ENCODE peak calls at places on chromosomes 7 and 10, in nine cellular contexts. Y is PC-3; A is H9; F is CD4-positive, alpha-beta T cell; U is fibroblast of lung; V is mesendoderm; J is dorsolateral prefrontal cortex; X is substantia nigra; W is transverse colon. N is an unnamed sample.

GRCh38 chr10:120266037-120266436 is 191.0 kb upstream of the PLPP4 start:
- DNase-seq in J (no peak), U (no peak), W (no peak), V (no peak), F (no peak), Y (no peak), X (no peak), A (no peak), N (no peak)

GRCh38 chr7:1659696-1660095 is 10.4 kb upstream of the ELFN1 start:
- DNase-seq in Y (peak), F (no peak), X (no peak), W (no peak), A (no peak), U (no peak), V (no peak), J (no peak), N (peak)

GRCh38 chr7:133585003-133585668 is 332.3 kb downstream of the EXOC4 start:
- DNase-seq in Y (no peak), W (no peak), F (no peak), X (no peak), V (no peak), U (no peak), A (no peak), J (no peak), N (no peak)

GRCh38 chr10:29681700-29682444 is 47.1 kb upstream of the SVIL start:
- DNase-seq in J (no peak), W (no peak), U (no peak), A (no peak), V (no peak), X (no peak), Y (no peak), F (peak), N (no peak)

GRCh38 chr7:24573554-24574338 is 494 bp downstream of the PALS2 start:
- DNase-seq in W (peak), F (peak), U (peak), J (no peak), A (peak), X (peak), V (peak), Y (peak), N (no peak)

GRCh38 chr10:2852574-2853323 is 214.6 kb upstream of the PFKP start:
- DNase-seq in V (no peak), X (no peak), U (no peak), A (no peak), W (no peak), J (no peak), F (no peak), Y (no peak), N (no peak)

GRCh38 chr10:80462986-80463741 is 9.1 kb downstream of the TSPAN14 start:
- DNase-seq in A (no peak), F (no peak), J (no peak), U (peak), X (no peak), Y (no peak), W (no peak), V (no peak), N (no peak)

GRCh38 chr10:58389024-58389423 is 3.8 kb downstream of the TFAM start:
- DNase-seq in A (no peak), V (no peak), U (no peak), Y (no peak), W (no peak), X (no peak), J (no peak), F (no peak), N (no peak)

GRCh38 chr10:119368991-119369869 is 161.9 kb downstream of the GRK5 start:
- DNase-seq in F (no peak), U (no peak), A (no peak), Y (no peak), V (no peak), W (peak), J (no peak), X (no peak), N (no peak)

GRCh38 chr7:75931676-75932075 is 16.7 kb downstream of the POR start:
- DNase-seq in Y (no peak), J (no peak), W (no peak), F (no peak), V (no peak), U (no peak), X (no peak), A (no peak), N (no peak)

GRCh38 chr7:155122831-155123230 is 52.7 kb downstream of the HTR5A start:
- DNase-seq in J (no peak), W (no peak), A (no peak), U (no peak), X (no peak), Y (no peak), F (no peak), V (peak), N (no peak)

GRCh38 chr10:35579116-35579515 is 26.0 kb upstream of the GJD4 start:
- DNase-seq in X (no peak), W (no peak), Y (no peak), F (no peak), A (no peak), V (no peak), J (no peak), U (no peak), N (no peak)

GRCh38 chr7:99919814-99920618 is 686 bp upstream of the TRIM4 start:
- DNase-seq in X (no peak), V (peak), W (no peak), F (no peak), A (no peak), Y (no peak), J (no peak), U (no peak), N (no peak)

GRCh38 chr7:6437251-6437650 is 10.5 kb downstream of the DAGLB start:
- DNase-seq in W (no peak), U (no peak), A (no peak), J (no peak), V (no peak), F (no peak), Y (peak), X (no peak), N (no peak)

GRCh38 chr7:159038066-159038465 is 106.6 kb downstream of the VIPR2 start:
- DNase-seq in U (no peak), J (no peak), W (no peak), V (no peak), X (no peak), Y (no peak), A (peak), F (no peak), N (no peak)

GRCh38 chr7:130256716-130257115 is 9.9 kb upstream of the CPA2 start:
- DNase-seq in X (no peak), V (no peak), U (no peak), Y (no peak), W (no peak), A (peak), F (no peak), J (no peak), N (no peak)

GRCh38 chr10:77582710-77583115 is 54.9 kb downstream of the KCNMA1 start:
- DNase-seq in U (peak), X (no peak), W (no peak), V (peak), F (no peak), J (no peak), A (no peak), Y (peak), N (peak)

GRCh38 chr7:81990395-81990794 is 220.5 kb upstream of the HGF start:
- DNase-seq in V (no peak), W (no peak), X (no peak), F (no peak), Y (no peak), J (no peak), A (no peak), U (peak), N (no peak)

GRCh38 chr7:34675749-34676374 is 17.8 kb downstream of the NPSR1 start:
- DNase-seq in W (no peak), A (peak), U (peak), J (no peak), X (peak), Y (peak), V (peak), F (no peak), N (no peak)

GRCh38 chr10:11178606-11179221 is 161.0 kb downstream of the CELF2 start:
- DNase-seq in V (peak), J (no peak), W (peak), A (no peak), U (peak), F (peak), Y (no peak), X (no peak), N (no peak)

GRCh38 chr10:76973091-76973514 is 664.5 kb downstream of the KCNMA1 start:
- DNase-seq in V (no peak), X (no peak), F (no peak), A (no peak), J (no peak), W (no peak), U (no peak), Y (no peak), N (no peak)

GRCh38 chr10:35555962-35556930 is 48.9 kb upstream of the GJD4 start:
- DNase-seq in J (no peak), U (no peak), F (no peak), V (no peak), X (no peak), W (no peak), A (no peak), Y (peak), N (no peak)

GRCh38 chr10:21604651-21605050 is 70.6 kb downstream of the MLLT10 start:
- DNase-seq in J (no peak), F (no peak), V (no peak), Y (no peak), U (no peak), W (no peak), X (no peak), A (no peak), N (no peak)

GRCh38 chr10:124155781-124156401 is 62.5 kb upstream of the CHST15 start:
- DNase-seq in U (peak), W (no peak), F (peak), V (no peak), J (no peak), Y (peak), A (no peak), X (no peak), N (no peak)

GRCh38 chr7:132548489-132549078 is 27.7 kb downstream of the PLXNA4 start:
- DNase-seq in F (no peak), J (no peak), W (no peak), Y (peak), A (no peak), V (no peak), U (peak), X (no peak), N (peak)

GRCh38 chr7:88183051-88183450 is 36.8 kb downstream of the SRI start:
- DNase-seq in Y (peak), F (no peak), J (no peak), X (no peak), A (no peak), W (no peak), U (no peak), V (no peak), N (peak)

GRCh38 chr7:84847790-84848189 is 339.1 kb downstream of the SEMA3D start:
- DNase-seq in Y (no peak), X (no peak), W (no peak), F (no peak), V (no peak), J (no peak), A (no peak), U (no peak), N (no peak)

GRCh38 chr7:158415316-158415715 is 172.3 kb downstream of the PTPRN2 start:
- DNase-seq in A (no peak), V (no peak), U (no peak), Y (no peak), X (no peak), J (peak), W (no peak), F (no peak), N (no peak)

GRCh38 chr7:85186083-85186520 is 754 bp downstream of the SEMA3D start:
- DNase-seq in U (peak), J (no peak), F (no peak), V (peak), X (peak), Y (peak), A (peak), W (peak), N (no peak)

GRCh38 chr7:20651960-20652544 is 36.6 kb downstream of the ABCB5 start:
- DNase-seq in F (no peak), X (no peak), V (no peak), U (peak), A (no peak), Y (peak), J (no peak), W (no peak), N (no peak)

GRCh38 chr10:17238445-17239275 is 10.6 kb downstream of the VIM start:
- DNase-seq in Y (no peak), U (peak), V (peak), A (no peak), F (no peak), J (no peak), W (no peak), X (no peak), N (no peak)

GRCh38 chr7:123682690-123683089 is 27.0 kb downstream of the LMOD2 start:
- DNase-seq in J (no peak), F (no peak), V (peak), Y (peak), X (no peak), A (no peak), W (no peak), U (peak), N (no peak)

GRCh38 chr10:14822879-14823755 is 14.7 kb downstream of the CDNF start:
- DNase-seq in F (peak), X (peak), J (peak), Y (peak), A (no peak), W (peak), V (peak), U (peak), N (no peak)

GRCh38 chr7:73701357-73701995 is 18.0 kb downstream of the STX1A start:
- DNase-seq in Y (peak), X (peak), F (no peak), V (peak), U (peak), W (peak), J (no peak), A (peak), N (no peak)

GRCh38 chr7:91771394-91771793 is 109.1 kb downstream of the MTERF1 start:
- DNase-seq in V (no peak), Y (no peak), U (peak), W (no peak), J (no peak), X (no peak), A (no peak), F (no peak), N (peak)
- H3K27ac ChIP-seq in V (no peak), Y (no peak), U (no peak), W (no peak), J (no peak), X (no peak), A (no peak), F (no peak), N (peak)

GRCh38 chr7:118214833-118215182 is 9.7 kb upstream of the ANKRD7 start:
- DNase-seq in V (no peak), Y (no peak), F (no peak), U (no peak), X (no peak), A (no peak), W (no peak), J (no peak), N (no peak)
- H3K27ac ChIP-seq in V (no peak), Y (no peak), F (no peak), U (no peak), X (no peak), A (no peak), W (peak), J (peak), N (no peak)

GRCh38 chr10:43645866-43646265 is 2.8 kb downstream of the ZNF32 start:
- DNase-seq in V (no peak), W (no peak), U (no peak), J (no peak), X (no peak), F (no peak), A (no peak), Y (no peak), N (no peak)

GRCh38 chr10:43647576-43647975 is 1.1 kb downstream of the ZNF32 start:
- DNase-seq in U (no peak), V (no peak), W (no peak), Y (no peak), A (no peak), J (no peak), X (no peak), F (no peak), N (no peak)

GRCh38 chr10:43649149-43649523 is 455 bp upstream of the ZNF32 start:
- DNase-seq in Y (no peak), V (no peak), X (no peak), U (no peak), J (no peak), A (no peak), F (no peak), W (no peak), N (no peak)

GRCh38 chr10:43648392-43649148 is at the start of gene ZNF32:
- DNase-seq in A (peak), V (peak), J (peak), W (peak), U (peak), Y (peak), F (peak), X (peak), N (no peak)

GRCh38 chr10:43648083-43648391 is 644 bp downstream of the ZNF32 start:
- DNase-seq in Y (no peak), J (no peak), F (no peak), A (no peak), W (no peak), U (peak), X (no peak), V (no peak), N (no peak)
- H3K27ac ChIP-seq in Y (no peak), J (peak), F (peak), A (no peak), W (peak), U (peak), X (peak), V (no peak), N (no peak)

GRCh38 chr7:37083311-37084096 is 359.2 kb upstream of the AOAH start:
- DNase-seq in Y (no peak), A (no peak), J (no peak), V (no peak), U (peak), X (no peak), W (no peak), F (no peak), N (no peak)
- H3K27ac ChIP-seq in Y (no peak), A (no peak), J (peak), V (no peak), U (peak), X (no peak), W (peak), F (no peak), N (no peak)

DNA sequence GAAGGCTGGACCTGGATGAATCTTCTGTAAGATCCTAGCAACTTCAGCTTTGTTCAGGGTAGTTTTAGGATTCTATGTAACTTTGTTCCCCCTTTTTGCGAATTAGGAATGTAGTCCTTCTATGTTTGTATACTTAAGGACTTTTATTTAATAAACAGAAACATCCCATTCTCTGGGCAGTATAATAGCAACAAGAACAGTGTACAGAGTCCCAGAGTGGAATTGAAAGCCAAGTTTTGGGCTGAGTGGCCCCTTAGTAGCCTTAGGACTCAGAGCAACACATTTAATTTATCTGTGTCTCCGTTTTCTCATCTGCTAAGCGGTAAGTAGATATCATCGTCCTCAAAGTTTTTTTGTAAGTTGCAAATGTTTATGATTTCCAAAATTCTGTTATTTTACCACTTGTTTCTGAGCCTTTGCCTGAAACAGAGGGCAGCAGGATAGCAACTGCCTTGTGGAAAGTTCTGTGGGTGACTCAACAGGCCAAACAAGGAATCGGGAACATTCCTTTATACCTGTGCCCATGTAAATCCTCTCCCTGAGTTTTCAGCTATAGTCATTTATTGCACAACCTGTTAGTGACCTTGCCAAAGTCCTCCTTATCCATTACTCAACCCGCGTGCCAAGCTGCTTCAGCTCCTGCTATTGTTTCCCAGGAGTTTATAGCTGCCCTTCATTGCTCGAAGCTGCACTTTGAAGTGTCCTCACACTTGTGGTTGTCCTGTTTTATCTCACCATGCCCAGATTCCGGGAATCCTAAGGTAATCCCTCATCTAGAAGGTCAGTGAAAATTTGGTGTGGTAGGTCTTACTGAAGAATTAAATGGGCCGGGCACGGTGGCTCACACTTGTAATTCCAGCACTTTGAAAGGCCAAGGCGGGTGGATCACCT is 199.1 kb upstream of the AHR start:
- DNase-seq in X (no peak), V (peak), F (no peak), W (peak), J (no peak), Y (peak), A (no peak), U (peak), N (peak)
- H3K27ac ChIP-seq in X (no peak), V (no peak), F (no peak), W (peak), J (no peak), Y (peak), A (no peak), U (no peak), N (peak)

DNA sequence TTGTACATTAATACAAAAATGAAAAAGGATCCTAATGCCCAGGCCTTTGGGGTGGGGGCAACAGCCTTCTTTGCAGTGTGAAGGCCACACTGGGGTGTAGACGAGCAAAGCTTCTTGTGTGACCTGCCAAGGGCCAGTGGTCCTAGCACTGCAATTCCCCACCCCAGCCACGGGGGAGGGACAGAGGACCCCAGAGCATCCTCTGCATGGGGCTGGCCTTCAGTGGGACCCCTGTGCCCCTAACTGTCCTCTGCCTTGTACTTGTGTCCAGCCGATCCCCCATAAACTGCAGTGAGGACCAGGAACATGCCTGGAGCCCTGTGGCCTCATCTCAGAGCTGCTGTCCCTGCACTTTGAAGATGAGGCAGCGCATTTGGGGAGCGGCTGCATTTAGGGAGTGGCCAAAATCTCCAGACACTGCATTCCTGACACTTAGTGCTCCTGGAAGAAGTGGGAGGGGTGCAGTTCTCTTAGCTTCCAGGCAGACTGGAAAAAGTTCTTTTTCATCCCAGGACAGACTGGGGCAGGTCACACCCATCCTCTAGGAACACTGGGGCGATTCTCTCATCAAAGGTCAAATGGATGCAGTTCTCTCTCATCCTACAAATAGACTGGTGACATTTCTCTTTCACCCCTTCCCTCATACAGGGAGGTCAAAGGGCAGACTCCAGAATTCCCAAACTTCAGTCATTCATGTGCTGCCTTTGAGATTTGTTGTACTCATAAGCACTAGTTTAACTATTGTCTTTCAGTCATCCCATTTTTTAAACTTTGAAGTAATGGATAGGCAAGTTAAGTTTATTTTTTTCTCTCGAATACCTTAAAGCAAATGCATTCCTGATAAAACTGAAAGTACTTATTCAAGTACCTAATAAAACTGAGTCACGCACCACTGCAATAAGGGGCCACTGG is 922 bp upstream of the MYO1G start:
- DNase-seq in W (no peak), Y (no peak), U (peak), V (peak), A (no peak), F (no peak), X (no peak), J (no peak), N (no peak)
- H3K27ac ChIP-seq in W (peak), Y (no peak), U (peak), V (no peak), A (no peak), F (peak), X (no peak), J (peak), N (peak)

GRCh38 chr7:44488955-44489354 is 1.5 kb downstream of the NUDCD3 start:
- DNase-seq in J (no peak), X (no peak), V (no peak), Y (no peak), U (no peak), F (no peak), W (no peak), A (no peak), N (no peak)
- H3K27ac ChIP-seq in J (no peak), X (no peak), V (no peak), Y (no peak), U (no peak), F (no peak), W (peak), A (no peak), N (no peak)

GRCh38 chr10:132448248-132448731 is 51.3 kb downstream of the PWWP2B start:
- DNase-seq in Y (peak), X (no peak), V (peak), A (peak), F (peak), W (peak), U (peak), J (no peak), N (peak)

GRCh38 chr10:132446195-132446581 is 49.2 kb downstream of the PWWP2B start:
- DNase-seq in U (no peak), W (no peak), X (no peak), Y (no peak), V (no peak), A (no peak), J (no peak), F (no peak), N (no peak)

GRCh38 chr10:132447446-132448247 is 50.6 kb downstream of the PWWP2B start:
- DNase-seq in U (peak), Y (peak), J (no peak), X (no peak), V (peak), W (peak), F (peak), A (peak), N (peak)

GRCh38 chr10:132445516-132446194 is 48.7 kb downstream of the PWWP2B start:
- DNase-seq in J (no peak), W (no peak), Y (no peak), F (no peak), X (no peak), V (no peak), U (no peak), A (no peak), N (no peak)

GRCh38 chr10:132446661-132447445 is 49.9 kb downstream of the PWWP2B start:
- DNase-seq in U (peak), A (no peak), J (no peak), V (peak), Y (peak), W (peak), X (no peak), F (peak), N (no peak)
- H3K27ac ChIP-seq in U (no peak), A (no peak), J (no peak), V (peak), Y (peak), W (peak), X (no peak), F (peak), N (peak)

N was measured in epithelial cell of prostate.